ENCODE peak calls at places on chromosomes 12 and 14, in eight cellular contexts. One of them, this sample, is unnamed.

GRCh38 chr12:93614917-93615596 is 42.6 kb downstream of the SOCS2 start:
- DNase-seq in pancreas: no peak
- DNase-seq in retinal pigment epithelial cell: no peak
- DNase-seq in CD8-positive, alpha-beta memory T cell: no peak
- DNase-seq in HepG2: no peak
- DNase-seq in skeletal muscle cell: no peak
- DNase-seq in ovary: no peak
- DNase-seq in fibroblast of mammary gland: no peak
- DNase-seq in this sample: no peak

GRCh38 chr12:119296535-119296934 is 38.0 kb upstream of the CCDC60 start:
- DNase-seq in skeletal muscle cell: no peak
- DNase-seq in CD8-positive, alpha-beta memory T cell: no peak
- DNase-seq in fibroblast of mammary gland: no peak
- DNase-seq in HepG2: no peak
- DNase-seq in ovary: no peak
- DNase-seq in retinal pigment epithelial cell: no peak
- DNase-seq in pancreas: no peak
- DNase-seq in this sample: no peak

GRCh38 chr14:65840118-65840751 is 427.7 kb downstream of the FUT8 start:
- DNase-seq in CD8-positive, alpha-beta memory T cell: no peak
- DNase-seq in skeletal muscle cell: no peak
- DNase-seq in ovary: no peak
- DNase-seq in retinal pigment epithelial cell: no peak
- DNase-seq in HepG2: no peak
- DNase-seq in fibroblast of mammary gland: no peak
- DNase-seq in pancreas: no peak
- DNase-seq in this sample: no peak

GRCh38 chr14:50047274-50047676 is 69.1 kb downstream of the VCPKMT start:
- DNase-seq in fibroblast of mammary gland: no peak
- DNase-seq in ovary: no peak
- DNase-seq in retinal pigment epithelial cell: no peak
- DNase-seq in skeletal muscle cell: no peak
- DNase-seq in pancreas: no peak
- DNase-seq in HepG2: peak
- DNase-seq in CD8-positive, alpha-beta memory T cell: no peak
- DNase-seq in this sample: peak

GRCh38 chr12:65556676-65557424 is 267.4 kb upstream of the HMGA2 start:
- DNase-seq in pancreas: peak
- DNase-seq in CD8-positive, alpha-beta memory T cell: peak
- DNase-seq in ovary: peak
- DNase-seq in fibroblast of mammary gland: peak
- DNase-seq in skeletal muscle cell: no peak
- DNase-seq in HepG2: peak
- DNase-seq in retinal pigment epithelial cell: peak
- DNase-seq in this sample: peak

GRCh38 chr12:65977384-65977783 is 153.1 kb downstream of the HMGA2 start:
- DNase-seq in CD8-positive, alpha-beta memory T cell: no peak
- DNase-seq in ovary: no peak
- DNase-seq in skeletal muscle cell: no peak
- DNase-seq in HepG2: no peak
- DNase-seq in pancreas: no peak
- DNase-seq in retinal pigment epithelial cell: no peak
- DNase-seq in fibroblast of mammary gland: no peak
- DNase-seq in this sample: peak

GRCh38 chr12:58481811-58482210 is 438.5 kb downstream of the LRIG3 start:
- DNase-seq in fibroblast of mammary gland: no peak
- DNase-seq in retinal pigment epithelial cell: no peak
- DNase-seq in pancreas: no peak
- DNase-seq in ovary: no peak
- DNase-seq in CD8-positive, alpha-beta memory T cell: no peak
- DNase-seq in HepG2: no peak
- DNase-seq in skeletal muscle cell: no peak
- DNase-seq in this sample: no peak

GRCh38 chr12:29889737-29890136 is 106.0 kb upstream of the TMTC1 start:
- DNase-seq in pancreas: no peak
- DNase-seq in skeletal muscle cell: peak
- DNase-seq in HepG2: peak
- DNase-seq in ovary: peak
- DNase-seq in fibroblast of mammary gland: peak
- DNase-seq in CD8-positive, alpha-beta memory T cell: no peak
- DNase-seq in retinal pigment epithelial cell: no peak
- DNase-seq in this sample: peak

GRCh38 chr14:103688906-103689902 is 26.0 kb downstream of the XRCC3 start:
- DNase-seq in skeletal muscle cell: no peak
- DNase-seq in CD8-positive, alpha-beta memory T cell: no peak
- DNase-seq in pancreas: no peak
- DNase-seq in fibroblast of mammary gland: peak
- DNase-seq in HepG2: no peak
- DNase-seq in retinal pigment epithelial cell: peak
- DNase-seq in ovary: peak
- DNase-seq in this sample: peak

GRCh38 chr12:11628353-11628752 is 21.1 kb upstream of the ETV6 start:
- DNase-seq in CD8-positive, alpha-beta memory T cell: no peak
- DNase-seq in ovary: no peak
- DNase-seq in HepG2: no peak
- DNase-seq in fibroblast of mammary gland: no peak
- DNase-seq in skeletal muscle cell: no peak
- DNase-seq in retinal pigment epithelial cell: no peak
- DNase-seq in pancreas: no peak
- DNase-seq in this sample: no peak

GRCh38 chr12:56836800-56837663 is 73.9 kb downstream of the HSD17B6 start:
- DNase-seq in ovary: no peak
- DNase-seq in pancreas: no peak
- DNase-seq in CD8-positive, alpha-beta memory T cell: no peak
- DNase-seq in retinal pigment epithelial cell: no peak
- DNase-seq in HepG2: no peak
- DNase-seq in fibroblast of mammary gland: peak
- DNase-seq in skeletal muscle cell: peak
- DNase-seq in this sample: peak

GRCh38 chr14:98548071-98548686 is 723.8 kb downstream of the BCL11B start:
- DNase-seq in CD8-positive, alpha-beta memory T cell: no peak
- DNase-seq in HepG2: no peak
- DNase-seq in ovary: no peak
- DNase-seq in pancreas: no peak
- DNase-seq in retinal pigment epithelial cell: no peak
- DNase-seq in fibroblast of mammary gland: no peak
- DNase-seq in skeletal muscle cell: no peak
- DNase-seq in this sample: no peak

GRCh38 chr12:63276537-63277365 is 125.8 kb upstream of the AVPR1A start:
- DNase-seq in retinal pigment epithelial cell: no peak
- DNase-seq in pancreas: no peak
- DNase-seq in CD8-positive, alpha-beta memory T cell: no peak
- DNase-seq in skeletal muscle cell: no peak
- DNase-seq in HepG2: peak
- DNase-seq in ovary: no peak
- DNase-seq in fibroblast of mammary gland: peak
- DNase-seq in this sample: peak

GRCh38 chr12:131816495-131816894 is 11.7 kb upstream of the MMP17 start:
- DNase-seq in ovary: no peak
- DNase-seq in HepG2: no peak
- DNase-seq in fibroblast of mammary gland: no peak
- DNase-seq in skeletal muscle cell: no peak
- DNase-seq in retinal pigment epithelial cell: no peak
- DNase-seq in CD8-positive, alpha-beta memory T cell: no peak
- DNase-seq in pancreas: no peak
- DNase-seq in this sample: no peak

GRCh38 chr14:87491816-87492215 is 501.2 kb downstream of the GALC start:
- DNase-seq in ovary: no peak
- DNase-seq in HepG2: no peak
- DNase-seq in pancreas: no peak
- DNase-seq in CD8-positive, alpha-beta memory T cell: no peak
- DNase-seq in fibroblast of mammary gland: peak
- DNase-seq in retinal pigment epithelial cell: no peak
- DNase-seq in skeletal muscle cell: no peak
- DNase-seq in this sample: no peak

GRCh38 chr12:132316497-132317232 is 12.7 kb downstream of the GALNT9 start:
- DNase-seq in skeletal muscle cell: no peak
- DNase-seq in ovary: no peak
- DNase-seq in fibroblast of mammary gland: no peak
- DNase-seq in pancreas: peak
- DNase-seq in retinal pigment epithelial cell: no peak
- DNase-seq in CD8-positive, alpha-beta memory T cell: no peak
- DNase-seq in HepG2: no peak
- DNase-seq in this sample: no peak

GRCh38 chr12:40515041-40515825 is 177.0 kb upstream of the CNTN1 start:
- DNase-seq in pancreas: no peak
- DNase-seq in HepG2: no peak
- DNase-seq in fibroblast of mammary gland: no peak
- DNase-seq in retinal pigment epithelial cell: no peak
- DNase-seq in skeletal muscle cell: no peak
- DNase-seq in ovary: no peak
- DNase-seq in CD8-positive, alpha-beta memory T cell: no peak
- DNase-seq in this sample: no peak

GRCh38 chr14:63672417-63673180 is 30.9 kb upstream of the WDR89 start:
- DNase-seq in HepG2: no peak
- DNase-seq in CD8-positive, alpha-beta memory T cell: no peak
- DNase-seq in ovary: no peak
- DNase-seq in retinal pigment epithelial cell: peak
- DNase-seq in fibroblast of mammary gland: peak
- DNase-seq in skeletal muscle cell: no peak
- DNase-seq in pancreas: no peak
- DNase-seq in this sample: no peak

GRCh38 chr14:95557291-95557690 is 22.4 kb downstream of the GLRX5 start:
- DNase-seq in skeletal muscle cell: no peak
- DNase-seq in fibroblast of mammary gland: no peak
- DNase-seq in pancreas: no peak
- DNase-seq in ovary: no peak
- DNase-seq in CD8-positive, alpha-beta memory T cell: no peak
- DNase-seq in retinal pigment epithelial cell: no peak
- DNase-seq in HepG2: no peak
- DNase-seq in this sample: no peak

GRCh38 chr12:11782914-11783420 is 133.5 kb downstream of the ETV6 start:
- DNase-seq in CD8-positive, alpha-beta memory T cell: no peak
- DNase-seq in ovary: no peak
- DNase-seq in skeletal muscle cell: no peak
- DNase-seq in HepG2: no peak
- DNase-seq in fibroblast of mammary gland: no peak
- DNase-seq in pancreas: no peak
- DNase-seq in retinal pigment epithelial cell: no peak
- DNase-seq in this sample: no peak

GRCh38 chr12:89058393-89058792 is 293.9 kb downstream of the DUSP6 start:
- DNase-seq in fibroblast of mammary gland: no peak
- DNase-seq in skeletal muscle cell: no peak
- DNase-seq in retinal pigment epithelial cell: no peak
- DNase-seq in CD8-positive, alpha-beta memory T cell: no peak
- DNase-seq in HepG2: peak
- DNase-seq in ovary: no peak
- DNase-seq in pancreas: no peak
- DNase-seq in this sample: no peak

GRCh38 chr12:120573560-120573959 is 7.6 kb downstream of the POP5 start:
- DNase-seq in skeletal muscle cell: no peak
- DNase-seq in CD8-positive, alpha-beta memory T cell: no peak
- DNase-seq in retinal pigment epithelial cell: no peak
- DNase-seq in fibroblast of mammary gland: no peak
- DNase-seq in pancreas: no peak
- DNase-seq in HepG2: no peak
- DNase-seq in ovary: no peak
- DNase-seq in this sample: no peak

GRCh38 chr14:102573591-102574046 is 18.8 kb upstream of the RCOR1 start:
- DNase-seq in retinal pigment epithelial cell: no peak
- DNase-seq in ovary: no peak
- DNase-seq in fibroblast of mammary gland: no peak
- DNase-seq in skeletal muscle cell: no peak
- DNase-seq in HepG2: no peak
- DNase-seq in pancreas: no peak
- DNase-seq in CD8-positive, alpha-beta memory T cell: no peak
- DNase-seq in this sample: peak
- H3K4me3 ChIP-seq in retinal pigment epithelial cell: no peak
- H3K4me3 ChIP-seq in ovary: no peak
- H3K4me3 ChIP-seq in fibroblast of mammary gland: no peak
- H3K4me3 ChIP-seq in skeletal muscle cell: no peak
- H3K4me3 ChIP-seq in HepG2: no peak
- H3K4me3 ChIP-seq in pancreas: no peak
- H3K4me3 ChIP-seq in CD8-positive, alpha-beta memory T cell: no peak
- H3K4me3 ChIP-seq in this sample: peak

GRCh38 chr14:52222901-52223300 is 44.6 kb upstream of the PTGDR start:
- DNase-seq in CD8-positive, alpha-beta memory T cell: no peak
- DNase-seq in pancreas: no peak
- DNase-seq in HepG2: no peak
- DNase-seq in ovary: no peak
- DNase-seq in skeletal muscle cell: no peak
- DNase-seq in fibroblast of mammary gland: no peak
- DNase-seq in retinal pigment epithelial cell: no peak
- DNase-seq in this sample: no peak

GRCh38 chr14:52219488-52220084 is 47.9 kb upstream of the PTGDR start:
- DNase-seq in skeletal muscle cell: no peak
- DNase-seq in retinal pigment epithelial cell: no peak
- DNase-seq in CD8-positive, alpha-beta memory T cell: no peak
- DNase-seq in ovary: no peak
- DNase-seq in fibroblast of mammary gland: peak
- DNase-seq in pancreas: no peak
- DNase-seq in HepG2: no peak
- DNase-seq in this sample: no peak

GRCh38 chr14:52220924-52221802 is 46.3 kb upstream of the PTGDR start:
- DNase-seq in retinal pigment epithelial cell: no peak
- DNase-seq in CD8-positive, alpha-beta memory T cell: no peak
- DNase-seq in pancreas: no peak
- DNase-seq in fibroblast of mammary gland: no peak
- DNase-seq in HepG2: no peak
- DNase-seq in ovary: no peak
- DNase-seq in skeletal muscle cell: no peak
- DNase-seq in this sample: no peak
- H3K4me3 ChIP-seq in retinal pigment epithelial cell: no peak
- H3K4me3 ChIP-seq in CD8-positive, alpha-beta memory T cell: peak
- H3K4me3 ChIP-seq in pancreas: no peak
- H3K4me3 ChIP-seq in fibroblast of mammary gland: no peak
- H3K4me3 ChIP-seq in HepG2: no peak
- H3K4me3 ChIP-seq in ovary: no peak
- H3K4me3 ChIP-seq in skeletal muscle cell: no peak
- H3K4me3 ChIP-seq in this sample: peak

GRCh38 chr14:32933943-32934890 is 4.5 kb upstream of the NPAS3 start:
- DNase-seq in ovary: no peak
- DNase-seq in fibroblast of mammary gland: peak
- DNase-seq in HepG2: no peak
- DNase-seq in pancreas: peak
- DNase-seq in retinal pigment epithelial cell: no peak
- DNase-seq in CD8-positive, alpha-beta memory T cell: no peak
- DNase-seq in skeletal muscle cell: no peak
- DNase-seq in this sample: no peak
- H3K4me3 ChIP-seq in ovary: peak
- H3K4me3 ChIP-seq in fibroblast of mammary gland: peak
- H3K4me3 ChIP-seq in HepG2: no peak
- H3K4me3 ChIP-seq in pancreas: peak
- H3K4me3 ChIP-seq in retinal pigment epithelial cell: peak
- H3K4me3 ChIP-seq in CD8-positive, alpha-beta memory T cell: no peak
- H3K4me3 ChIP-seq in skeletal muscle cell: peak
- H3K4me3 ChIP-seq in this sample: no peak

GRCh38 chr14:101276309-101277091 is 284.8 kb upstream of the DIO3 start:
- DNase-seq in skeletal muscle cell: no peak
- DNase-seq in retinal pigment epithelial cell: no peak
- DNase-seq in CD8-positive, alpha-beta memory T cell: no peak
- DNase-seq in ovary: no peak
- DNase-seq in HepG2: no peak
- DNase-seq in pancreas: no peak
- DNase-seq in fibroblast of mammary gland: no peak
- DNase-seq in this sample: no peak
- H3K4me3 ChIP-seq in skeletal muscle cell: no peak
- H3K4me3 ChIP-seq in retinal pigment epithelial cell: no peak
- H3K4me3 ChIP-seq in CD8-positive, alpha-beta memory T cell: no peak
- H3K4me3 ChIP-seq in ovary: no peak
- H3K4me3 ChIP-seq in HepG2: no peak
- H3K4me3 ChIP-seq in pancreas: no peak
- H3K4me3 ChIP-seq in fibroblast of mammary gland: no peak
- H3K4me3 ChIP-seq in this sample: no peak

This sample was measured in Karpas-422.